ENCODE peak calls at places on chromosome 21, in four cellular contexts. E, I, R and P are unnamed samples.

GRCh38 chr21:38531610-38532009 is 33.3 kb upstream of the ERG start:
- DNase-seq in I (no peak), R (no peak), E (no peak), P (no peak)

GRCh38 chr21:29154270-29154669 is 23.8 kb downstream of the MAP3K7CL start:
- DNase-seq in I (no peak), E (no peak), R (no peak), P (no peak)

GRCh38 chr21:39869141-39869818 is 2.0 kb downstream of the PCP4 start:
- DNase-seq in R (no peak), E (no peak), I (no peak), P (no peak)

GRCh38 chr21:33133912-33134311 is 64.0 kb downstream of the OLIG1 start:
- DNase-seq in I (no peak), E (no peak), R (no peak), P (no peak)

GRCh38 chr21:26169611-26170470 is 729 bp downstream of the APP start:
- DNase-seq in R (peak; percentile 37), I (no peak), E (peak; percentile 58), P (peak; percentile 65)

GRCh38 chr21:21216013-21216412 is 217.8 kb downstream of the NCAM2 start:
- DNase-seq in R (no peak), E (no peak), I (no peak), P (no peak)

GRCh38 chr21:28885853-28886177 is 106.9 kb downstream of the LTN1 start:
- DNase-seq in I (no peak), E (no peak), R (no peak), P (no peak)

GRCh38 chr21:33824156-33824941 is 91.3 kb downstream of the ATP5PO start:
- DNase-seq in E (no peak), R (no peak), I (no peak), P (no peak)

GRCh38 chr21:35178812-35179211 is 129.7 kb upstream of the RUNX1 start:
- DNase-seq in E (no peak), I (no peak), R (no peak), P (peak; percentile 79)

GRCh38 chr21:36125513-36126121 is 9.3 kb upstream of the CBR3 start:
- DNase-seq in E (no peak), I (no peak), R (no peak), P (peak; percentile 70)

GRCh38 chr21:33644383-33645074 is 2.2 kb downstream of the ITSN1 start:
- DNase-seq in R (no peak), E (no peak), I (peak; percentile 50), P (peak; percentile 66)

GRCh38 chr21:38987551-38988210 is 182.0 kb downstream of the ETS2 start:
- DNase-seq in E (no peak), I (no peak), R (no peak), P (no peak)

GRCh38 chr21:27580276-27580675 is 613.4 kb upstream of the ADAMTS5 start:
- DNase-seq in E (no peak), I (no peak), R (no peak), P (peak; percentile 66)

GRCh38 chr21:35326677-35327076 is 277.6 kb upstream of the RUNX1 start:
- DNase-seq in E (no peak), R (no peak), I (no peak), P (peak; percentile 18)

GRCh38 chr21:36156815-36157670 is at the start of gene DOP1B:
- DNase-seq in I (no peak), R (no peak), E (peak; percentile 42), P (no peak)

GRCh38 chr21:46065215-46065992 is 32.5 kb upstream of the COL6A2 start:
- DNase-seq in R (peak; percentile 30), I (peak; percentile 77), E (no peak), P (peak; percentile 76)

GRCh38 chr21:46064870-46065214 is 33.1 kb upstream of the COL6A2 start:
- DNase-seq in E (no peak), I (no peak), R (peak; percentile 30), P (no peak)

GRCh38 chr21:46066843-46067331 is 31.0 kb upstream of the COL6A2 start:
- DNase-seq in I (peak; percentile 59), R (peak; percentile 40), E (no peak), P (peak; percentile 56)

GRCh38 chr21:46067505-46068201 is 30.3 kb upstream of the COL6A2 start:
- DNase-seq in R (peak; percentile 28), I (no peak), E (no peak), P (no peak)

GRCh38 chr21:46065993-46066842 is 31.7 kb upstream of the COL6A2 start:
- DNase-seq in E (no peak), R (peak; percentile 25), I (no peak), P (peak; percentile 31)
- H4K91ac ChIP-seq in E (no peak overlapping the region), R (no peak overlapping the region), I (no peak overlapping the region), P (peak overlapping the region; percentile 85)

GRCh38 chr21:31873275-31873695 is 465 bp downstream of the HUNK start:
- DNase-seq in I (no peak), R (peak; percentile 39), E (peak; percentile 56), P (no peak)

GRCh38 chr21:31873696-31874599 is 1.1 kb downstream of the HUNK start:
- DNase-seq in E (peak; percentile 62), I (no peak), R (peak; percentile 60), P (peak; percentile 33)

GRCh38 chr21:31872452-31873274 is at the start of gene HUNK:
- DNase-seq in I (peak; percentile 71), E (peak; percentile 73), R (peak; percentile 62), P (peak; percentile 54)

GRCh38 chr21:31870472-31870871 is 2.3 kb upstream of the HUNK start:
- DNase-seq in I (no peak), E (no peak), R (no peak), P (no peak)

DNA sequence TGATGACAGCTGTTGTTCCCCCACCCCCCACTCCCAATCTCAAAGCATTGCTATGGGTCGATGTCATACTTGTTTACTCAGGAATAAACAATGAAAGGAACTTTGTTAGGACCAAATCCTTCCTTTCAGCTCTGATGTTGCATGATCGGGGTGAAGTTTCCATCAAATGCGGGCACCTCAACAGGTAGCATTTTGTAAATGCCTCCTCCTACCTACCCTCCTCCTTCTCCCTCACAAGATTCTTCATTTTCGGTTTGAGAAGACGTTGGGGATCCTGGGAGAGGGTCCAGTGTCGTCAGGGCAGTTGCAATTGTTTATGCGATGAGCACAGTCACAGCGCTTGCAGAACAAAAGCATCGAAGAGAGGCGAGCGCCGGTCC is 758 bp upstream of the HUNK start:
- DNase-seq in E (no peak), R (no peak), I (no peak), P (no peak)
- H4K91ac ChIP-seq in E (no peak overlapping the region), R (no peak overlapping the region), I (no peak overlapping the region), P (no peak overlapping the region)

DNA sequence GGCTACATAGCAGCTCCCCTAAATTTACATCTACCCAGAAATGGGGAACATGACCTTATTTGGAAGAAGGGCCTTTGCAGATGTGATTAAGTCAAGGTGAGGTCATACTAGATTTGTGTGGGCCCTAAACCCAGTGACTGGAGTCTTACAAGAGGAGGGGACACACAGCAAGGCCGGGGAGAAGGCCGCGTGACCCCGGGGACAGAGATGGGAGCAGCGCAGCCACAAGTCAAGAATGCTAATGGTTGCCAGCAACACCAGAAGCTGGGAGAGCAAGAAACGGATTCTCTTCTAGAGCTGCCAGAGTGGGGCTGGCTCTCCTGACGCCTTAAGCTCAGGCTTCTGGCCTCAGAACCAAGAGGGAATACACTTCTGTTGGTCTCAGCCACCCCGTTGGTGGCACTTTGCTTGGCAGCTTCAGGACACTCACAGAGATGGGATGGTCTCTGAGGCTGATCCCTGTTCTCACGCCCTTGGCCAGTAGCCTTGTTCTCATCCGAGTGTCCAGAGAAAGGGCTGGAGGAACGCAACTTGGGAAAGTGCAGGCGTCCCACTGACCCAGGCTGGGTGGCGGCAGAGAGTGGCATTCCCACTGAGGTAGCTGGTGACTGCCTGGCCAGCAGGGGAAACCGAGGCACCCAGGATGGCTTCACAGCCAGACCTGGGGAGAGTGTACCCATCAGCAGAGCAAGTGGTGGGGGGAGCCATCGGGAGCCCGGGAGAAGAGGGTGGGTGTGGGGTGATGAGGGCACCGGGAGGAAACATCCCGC is 98.2 kb downstream of the SIK1 start:
- DNase-seq in R (no peak), I (no peak), E (no peak), P (no peak)
- H4K91ac ChIP-seq in R (no peak overlapping the region), I (peak overlapping the region; percentile 37), E (no peak overlapping the region), P (no peak overlapping the region)

GRCh38 chr21:41328660-41329300 is 12.2 kb downstream of the FAM3B start:
- DNase-seq in R (no peak), E (no peak), I (no peak), P (peak; percentile 35)
- H4K91ac ChIP-seq in R (no peak overlapping the region), E (no peak overlapping the region), I (no peak overlapping the region), P (no peak overlapping the region)

DNA sequence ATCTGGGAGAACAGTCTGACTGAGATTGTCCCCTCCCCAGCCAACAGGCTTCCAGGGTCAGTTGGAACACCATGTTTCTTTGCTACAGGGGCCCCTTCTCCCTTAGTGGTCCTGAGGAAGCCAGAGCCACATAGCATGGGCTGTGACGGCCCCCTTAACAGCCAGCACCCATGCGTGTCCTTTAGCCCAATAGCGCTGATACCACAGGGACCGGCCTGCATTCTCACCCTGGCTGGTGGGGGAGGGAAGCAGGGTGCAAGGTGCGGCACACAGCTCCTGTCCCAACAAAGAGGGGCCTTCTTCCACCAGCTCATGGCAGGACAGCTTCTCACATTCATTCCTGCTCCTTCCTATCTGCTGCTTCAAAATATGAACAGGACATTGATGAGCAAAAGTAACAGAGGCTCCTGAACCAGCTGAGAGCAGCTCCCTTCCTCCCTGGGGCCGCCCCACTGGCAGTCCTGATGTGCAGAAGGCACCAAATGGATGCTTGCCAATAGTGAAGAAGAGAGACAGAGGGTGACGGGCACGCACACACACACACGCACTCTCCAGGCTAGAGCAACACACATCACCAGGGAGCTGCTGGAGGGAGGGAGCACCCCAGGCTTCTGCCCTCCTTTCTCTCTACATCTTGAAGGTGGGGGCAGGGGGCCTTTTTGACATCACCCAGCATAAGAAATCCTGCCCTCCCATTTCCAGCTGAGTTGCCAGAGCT is 99.4 kb downstream of the CRYAA start:
- DNase-seq in R (no peak), I (no peak), E (no peak), P (no peak)
- H4K91ac ChIP-seq in R (no peak overlapping the region), I (no peak overlapping the region), E (no peak overlapping the region), P (no peak overlapping the region)

GRCh38 chr21:37483776-37484175 is 117.2 kb downstream of the DYRK1A start:
- DNase-seq in I (no peak), E (no peak), R (peak; percentile 59), P (no peak)

GRCh38 chr21:37490084-37490483 is 123.5 kb downstream of the DYRK1A start:
- DNase-seq in E (no peak), I (no peak), R (no peak), P (no peak)

GRCh38 chr21:37489553-37489952 is 123.0 kb downstream of the DYRK1A start:
- DNase-seq in I (no peak), E (no peak), R (no peak), P (no peak)

GRCh38 chr21:37478821-37479220 is 112.2 kb downstream of the DYRK1A start:
- DNase-seq in R (no peak), I (no peak), E (no peak), P (no peak)

GRCh38 chr21:37484535-37485474 is 118.2 kb downstream of the DYRK1A start:
- DNase-seq in I (no peak), R (no peak), E (no peak), P (peak; percentile 20)
- H4K91ac ChIP-seq in I (no peak overlapping the region), R (no peak overlapping the region), E (no peak overlapping the region), P (no peak overlapping the region)

DNA sequence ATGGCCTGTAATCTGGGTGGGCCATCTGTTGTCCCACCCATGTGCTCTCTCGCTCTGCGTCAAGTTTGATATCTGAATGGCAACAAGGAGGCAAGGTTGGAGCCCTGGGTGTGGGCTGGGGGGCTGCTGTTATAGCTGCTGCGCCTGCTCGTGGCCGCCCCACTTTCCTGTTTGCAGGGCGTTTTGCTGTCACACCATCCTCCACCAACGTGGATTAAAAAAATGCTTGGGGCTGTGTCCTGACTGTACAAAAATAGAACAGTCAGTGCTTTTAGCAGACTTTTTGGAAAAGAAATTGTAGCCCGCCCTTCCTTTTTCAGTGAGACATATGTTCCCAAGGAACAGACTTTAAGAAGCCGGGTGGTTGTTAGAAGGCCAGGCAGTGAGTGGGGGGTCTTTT is 25.5 kb downstream of the UMODL1 start:
- DNase-seq in E (no peak), I (no peak), R (no peak), P (no peak)
- H4K91ac ChIP-seq in E (no peak overlapping the region), I (no peak overlapping the region), R (no peak overlapping the region), P (peak overlapping the region; percentile 98)